ENCODE peak calls at places on chromosomes 1 and 21, in eight cellular contexts. T, L, Q, J, P, I, W and F are unnamed samples.

GRCh38 chr1:182615468-182616129 is 11.4 kb upstream of the RGS16 start:
- DNase-seq in T (no peak), L (no peak), Q (peak), J (no peak), P (no peak), I (no peak), W (peak), F (no peak)

GRCh38 chr1:162069334-162070093 is at the start of gene NOS1AP:
- DNase-seq in T (peak), L (peak), Q (peak), J (peak), P (no peak), I (peak), W (peak), F (peak)

GRCh38 chr21:38838598-38839369 is 33.1 kb downstream of the ETS2 start:
- DNase-seq in T (no peak), L (no peak), Q (no peak), J (no peak), P (peak), I (no peak), W (peak), F (peak)

GRCh38 chr1:8716238-8716637 is 101.2 kb downstream of the RERE start:
- DNase-seq in T (no peak), L (no peak), Q (no peak), J (no peak), P (no peak), I (no peak), W (no peak), F (no peak)

GRCh38 chr1:17233675-17234074 is 15.2 kb upstream of the PADI3 start:
- DNase-seq in T (no peak), L (no peak), Q (peak), J (peak), P (no peak), I (no peak), W (peak), F (peak)

GRCh38 chr1:109634771-109635750 is 15.4 kb downstream of the AMPD2 start:
- DNase-seq in T (no peak), L (no peak), Q (peak), J (no peak), P (peak), I (no peak), W (no peak), F (no peak)

GRCh38 chr21:42593007-42593814 is 60.2 kb upstream of the PDE9A start:
- DNase-seq in T (peak), L (peak), Q (peak), J (peak), P (no peak), I (peak), W (peak), F (peak)

GRCh38 chr1:101163406-101163770 is 73.4 kb upstream of the S1PR1 start:
- DNase-seq in T (no peak), L (no peak), Q (no peak), J (no peak), P (no peak), I (no peak), W (no peak), F (no peak)

GRCh38 chr1:64956241-64956640 is 10.1 kb downstream of the JAK1 start:
- DNase-seq in T (no peak), L (no peak), Q (no peak), J (peak), P (no peak), I (no peak), W (no peak), F (no peak)

GRCh38 chr1:113035086-113035485 is 37.9 kb upstream of the LRIG2 start:
- DNase-seq in T (no peak), L (no peak), Q (no peak), J (peak), P (no peak), I (no peak), W (no peak), F (no peak)

GRCh38 chr1:172286629-172287076 is 133.8 kb upstream of the C1orf105 start:
- DNase-seq in T (no peak), L (no peak), Q (peak), J (peak), P (no peak), I (no peak), W (peak), F (no peak)

GRCh38 chr1:163406787-163407186 is 85.0 kb downstream of the NUF2 start:
- DNase-seq in T (no peak), L (no peak), Q (no peak), J (no peak), P (no peak), I (no peak), W (no peak), F (no peak)

GRCh38 chr1:55747285-55747890 is 532.2 kb upstream of the USP24 start:
- DNase-seq in T (no peak), L (no peak), Q (no peak), J (no peak), P (no peak), I (no peak), W (peak), F (no peak)

GRCh38 chr21:29641635-29642550 is 297.9 kb downstream of the GRIK1 start:
- DNase-seq in T (no peak), L (no peak), Q (no peak), J (no peak), P (no peak), I (no peak), W (no peak), F (no peak)
- TF ChIP-seq CTCF in T (no peak), L (no peak), Q (no peak), J (no peak), P (no peak), I (no peak), W (no peak), F (no peak)

DNA sequence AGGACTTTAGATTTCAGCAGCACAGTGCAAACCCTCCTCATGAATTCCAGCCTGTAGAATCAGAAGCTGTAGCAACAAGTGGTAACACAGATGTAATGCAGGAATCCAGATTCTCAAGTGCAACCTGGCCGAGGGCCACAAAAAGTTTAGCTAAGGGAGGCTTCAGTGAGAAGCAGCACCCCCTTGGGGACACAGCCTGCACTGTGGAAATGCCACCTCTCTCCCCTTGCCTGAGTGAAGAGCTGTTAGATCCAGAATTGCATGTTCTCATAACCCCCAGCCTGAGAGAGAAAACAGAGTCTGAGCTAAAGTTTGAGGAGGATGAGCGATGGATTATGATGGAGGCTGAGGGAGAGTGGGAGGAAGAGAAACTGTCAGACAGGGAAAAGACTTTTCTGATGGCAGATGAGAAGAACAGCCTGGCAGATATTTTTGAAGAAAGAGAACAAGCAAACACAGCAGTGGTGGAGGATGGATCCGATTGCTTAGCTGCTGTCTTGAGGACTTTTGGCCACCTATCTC is 80.5 kb upstream of the BMP8A start:
- DNase-seq in T (peak), L (peak), Q (peak), J (peak), P (peak), I (peak), W (peak), F (no peak)
- TF ChIP-seq CTCF in T (peak), L (peak), Q (peak), J (peak), P (peak), I (peak), W (peak), F (peak)

DNA sequence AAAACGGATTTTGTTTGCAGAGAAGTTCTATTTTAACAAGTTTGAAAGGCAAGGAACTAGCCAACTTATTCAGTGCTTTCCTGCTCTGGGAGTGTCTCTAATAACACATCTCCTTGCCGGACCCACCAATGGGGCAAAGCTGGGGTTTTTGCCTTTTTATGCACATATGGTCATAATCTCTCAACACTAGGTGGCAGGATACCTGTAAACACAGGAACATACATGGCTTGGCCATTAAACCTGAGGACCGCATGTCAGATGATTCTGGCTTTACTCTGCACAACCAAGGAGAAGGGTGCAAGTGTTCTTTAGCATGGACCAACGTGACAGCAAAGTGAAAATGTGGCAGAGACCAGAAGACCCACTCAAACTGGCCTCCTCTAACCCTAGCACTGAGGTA is 4.9 kb downstream of the TMEM9 start:
- DNase-seq in T (no peak), L (no peak), Q (no peak), J (peak), P (peak), I (no peak), W (no peak), F (no peak)
- TF ChIP-seq CTCF in T (peak), L (no peak), Q (no peak), J (peak), P (no peak), I (peak), W (no peak), F (peak)

GRCh38 chr1:20165522-20165951 is 20.4 kb upstream of the UBXN10 start:
- DNase-seq in T (no peak), L (no peak), Q (no peak), J (peak), P (no peak), I (no peak), W (no peak), F (no peak)
- TF ChIP-seq CTCF in T (peak), L (peak), Q (no peak), J (peak), P (no peak), I (no peak), W (no peak), F (peak)